ENCODE peak calls at places on chromosomes 16 and 17, in nine cellular contexts. H is adipocyte; E is spleen; S is substantia nigra; I is glutamatergic neuron; K is stimulated activated CD4-positive, alpha-beta T cell treated with anti-CD3 and anti-CD28 coated beads, TNF-alpha, amount 100 ng/mL, for 1 hour; F is SW 1271; N is IMR-90; B is NCI-H1930. G is an unnamed sample.

GRCh38 chr17:40574292-40574691 is 9.0 kb upstream of the CCR7 start:
- DNase-seq in H (no peak), E (no peak), S (no peak), I (no peak), K (no peak), F (no peak), N (no peak), B (no peak), G (no peak)

GRCh38 chr17:29107933-29108805 is 65.2 kb downstream of the PIPOX start:
- DNase-seq in H (no peak), E (no peak), S (no peak), I (no peak), K (no peak), F (peak), N (no peak), B (no peak), G (no peak)

GRCh38 chr17:75151893-75152292 is 2.4 kb downstream of the JPT1 start:
- DNase-seq in H (no peak), E (no peak), S (no peak), I (no peak), K (no peak), F (no peak), N (peak), B (no peak), G (no peak)

GRCh38 chr17:19724501-19725420 is 8.4 kb upstream of the SLC47A2 start:
- DNase-seq in H (no peak), E (peak), S (no peak), I (no peak), K (peak), F (no peak), N (no peak), B (no peak), G (no peak)

GRCh38 chr16:81567987-81568748 is 123.6 kb downstream of the CMIP start:
- DNase-seq in H (peak), E (no peak), S (no peak), I (no peak), K (no peak), F (peak), N (peak), B (no peak), G (no peak)

GRCh38 chr17:35729405-35729833 is 2.0 kb upstream of the RASL10B start:
- DNase-seq in H (no peak), E (no peak), S (no peak), I (no peak), K (no peak), F (no peak), N (no peak), B (no peak), G (no peak)

GRCh38 chr16:86281435-86281834 is 228.9 kb upstream of the FOXF1 start:
- DNase-seq in H (no peak), E (no peak), S (no peak), I (no peak), K (no peak), F (no peak), N (no peak), B (no peak), G (no peak)

GRCh38 chr17:82112181-82112865 is 14.3 kb upstream of the FASN start:
- DNase-seq in H (no peak), E (no peak), S (no peak), I (no peak), K (no peak), F (no peak), N (no peak), B (no peak), G (no peak)

GRCh38 chr16:17556276-17557052 is 85.7 kb upstream of the XYLT1 start:
- DNase-seq in H (peak), E (no peak), S (no peak), I (no peak), K (no peak), F (peak), N (peak), B (no peak), G (peak)

GRCh38 chr17:73605444-73605843 is 38.8 kb downstream of the SDK2 start:
- DNase-seq in H (no peak), E (no peak), S (no peak), I (no peak), K (no peak), F (no peak), N (no peak), B (no peak), G (no peak)